ENCODE peak calls at places on chromosomes 2 and 18, in four cellular contexts. B is endothelial cell of umbilical vein, Y is K562, M is sigmoid colon. Q is an unnamed sample.

GRCh38 chr18:23986610-23987359 is 27.8 kb upstream of the TTC39C start:
- DNase-seq in B (no peak), Y (no peak), M (no peak), Q (no peak)

GRCh38 chr2:239148495-239149200 is 252.2 kb downstream of the HDAC4 start:
- DNase-seq in B (no peak), Y (no peak), M (peak; percentile 51), Q (no peak)

GRCh38 chr2:165494568-165494967 is 25.1 kb downstream of the CSRNP3 start:
- DNase-seq in B (no peak), Y (no peak), M (no peak), Q (no peak)

GRCh38 chr2:74712223-74713053 is 58.4 kb downstream of the SEMA4F start:
- DNase-seq in B (no peak), Y (no peak), M (no peak), Q (peak; percentile 62)

GRCh38 chr2:74553892-74554820 is at the start of the genes DOK1 and LOXL3:
- DNase-seq in B (peak; percentile 69), Y (peak; percentile 94), M (peak; percentile 94), Q (peak; percentile 95)

GRCh38 chr2:171161425-171162289 is 964 bp upstream of the TLK1 start:
- DNase-seq in B (peak; percentile 31), Y (peak; percentile 32), M (no peak), Q (no peak)

GRCh38 chr2:186687774-186688173 is 6.1 kb upstream of the FAM171B start:
- DNase-seq in B (peak; percentile 13), Y (no peak), M (no peak), Q (no peak)

GRCh38 chr18:28080876-28081300 is 96.0 kb downstream of the CDH2 start:
- DNase-seq in B (no peak), Y (no peak), M (no peak), Q (no peak)

GRCh38 chr2:201203916-201204654 is 21.1 kb downstream of the CASP10 start:
- DNase-seq in B (no peak), Y (no peak), M (peak; percentile 77), Q (no peak)

GRCh38 chr18:32380559-32380958 is 90.1 kb downstream of the GAREM1 start:
- DNase-seq in B (no peak), Y (no peak), M (no peak), Q (no peak)
- TF ChIP-seq CTCF in B (no peak), Y (no peak), M (no peak), Q (no peak)

GRCh38 chr2:36069083-36069482 is 286.5 kb upstream of the CRIM1 start:
- DNase-seq in B (no peak), Y (no peak), M (no peak), Q (no peak)
- H3K9me3 ChIP-seq in B (no peaks in the 10 kb centered on the region), Y (no peaks in the 10 kb centered on the region), M (no peaks in the 10 kb centered on the region), Q (no peaks in the 10 kb centered on the region)

GRCh38 chr2:61537590-61538178 is 472 bp downstream of the XPO1 start:
- DNase-seq in B (peak; percentile 24), Y (no peak), M (no peak), Q (no peak)

GRCh38 chr2:61536723-61537581 is 1.2 kb downstream of the XPO1 start:
- DNase-seq in B (no peak), Y (peak; percentile 47), M (peak; percentile 91), Q (peak; percentile 96)

GRCh38 chr2:61538920-61539559 is 884 bp upstream of the XPO1 start:
- DNase-seq in B (peak; percentile 66), Y (no peak), M (peak; percentile 68), Q (peak; percentile 92)

GRCh38 chr2:61536086-61536722 is 2.0 kb downstream of the XPO1 start:
- DNase-seq in B (peak; percentile 88), Y (peak; percentile 71), M (peak; percentile 94), Q (no peak)

DNA sequence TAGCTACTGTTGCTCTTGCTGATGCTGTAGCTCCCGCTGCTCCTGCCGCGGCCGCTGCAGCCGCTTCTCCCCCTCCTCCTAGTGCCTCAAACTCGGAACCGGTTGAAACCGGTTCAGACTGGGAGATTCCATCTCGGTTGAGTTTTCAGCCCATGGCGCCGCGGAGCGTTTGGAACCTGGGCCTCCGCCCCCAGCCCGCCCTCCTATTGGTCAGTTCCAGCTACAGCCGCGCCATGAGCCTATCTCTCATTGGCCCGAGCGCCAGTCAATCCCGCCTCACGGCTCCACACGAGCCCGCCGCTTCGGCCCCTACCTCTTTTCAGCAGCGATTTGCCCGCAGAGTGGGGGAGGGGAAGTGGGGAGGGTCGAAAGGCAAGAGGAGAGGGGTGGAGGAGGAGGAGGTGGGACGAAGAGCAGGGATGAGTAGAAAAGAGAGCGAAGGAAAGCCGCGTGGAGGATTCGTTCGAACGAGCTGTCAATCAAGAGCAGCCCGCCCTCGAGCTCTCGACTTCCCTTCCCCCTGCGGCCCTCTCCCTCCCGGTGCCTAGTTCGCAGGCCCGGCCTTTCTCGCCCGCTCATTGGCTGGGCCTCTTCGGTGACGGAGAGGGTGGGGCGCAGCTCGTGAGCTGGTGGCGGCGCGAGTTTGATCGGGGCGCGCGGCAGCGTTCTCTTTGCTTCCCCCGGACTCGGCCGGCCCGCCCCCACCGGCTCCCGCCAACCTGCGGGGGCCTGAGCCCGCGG is at the start of gene XPO1:
- DNase-seq in B (peak; percentile 99), Y (peak; percentile 98), M (peak; percentile 100), Q (peak; percentile 100)
- TF ChIP-seq POLR2AphosphoS5 in B (peak; percentile 65), Y (peak; percentile 87), M (peak; percentile 98), Q (peak; percentile 97)

DNA sequence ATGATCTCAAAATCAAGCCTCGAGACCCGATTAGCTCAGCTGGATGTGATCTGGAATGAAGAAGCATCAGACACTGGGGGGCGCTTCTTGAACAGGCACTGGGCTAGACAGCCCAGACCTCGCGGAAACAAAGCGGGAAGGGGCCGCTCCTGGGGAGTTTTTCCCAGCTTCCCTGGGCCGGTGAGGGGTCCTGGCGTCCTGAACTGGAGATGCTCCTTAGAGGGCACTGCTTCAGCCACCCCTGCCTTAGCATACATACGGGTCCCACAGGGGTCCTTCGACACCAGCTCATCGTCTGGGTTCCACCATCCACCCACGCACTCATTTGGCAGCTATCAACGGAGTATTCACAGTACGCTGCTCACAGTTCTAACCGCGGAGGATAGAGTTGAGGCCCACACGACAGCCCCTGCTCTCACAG is 146.7 kb downstream of the TSN start:
- DNase-seq in B (peak; percentile 17), Y (peak; percentile 76), M (no peak), Q (no peak)
- TF ChIP-seq CTCF in B (no peak), Y (peak; percentile 59), M (no peak), Q (no peak)

DNA sequence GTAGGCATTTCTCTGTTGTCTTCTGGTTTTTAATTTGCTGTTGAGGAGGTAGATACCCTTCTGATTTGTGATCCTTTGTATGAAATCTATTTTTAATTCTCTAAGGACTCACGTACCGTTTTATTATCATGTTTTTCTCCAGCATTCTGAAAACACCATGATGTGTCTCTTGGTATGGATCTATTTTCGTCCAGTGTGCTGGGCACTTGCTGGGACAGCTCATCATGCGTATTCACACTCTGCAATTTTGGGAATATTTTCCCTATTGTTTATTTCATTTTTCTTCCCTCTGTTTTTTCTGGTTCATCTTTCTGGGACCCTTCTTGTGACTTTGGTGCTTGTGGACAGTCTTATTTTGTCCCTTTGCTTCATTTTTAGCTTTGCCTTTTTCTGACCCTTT is 21.9 kb downstream of the RPIA start:
- DNase-seq in B (no peak), Y (no peak), M (no peak), Q (no peak)
- H3K9me3 ChIP-seq in B (no peaks in the 10 kb centered on the region), Y (no peaks in the 10 kb centered on the region), M (no peaks in the 10 kb centered on the region), Q (no peaks in the 10 kb centered on the region)